ENCODE peak calls at places on chromosome 14, in eight cellular contexts. P is fibroblast of lung, L is cardiac fibroblast, V is dorsolateral prefrontal cortex, R is uterus, W is kidney, F is left ventricle myocardium inferior, N is Peyer's patch. O is an unnamed sample.

GRCh38 chr14:78863143-78863542 is 693.0 kb downstream of the NRXN3 start:
- DNase-seq in N (no peak), P (peak), W (no peak), V (no peak), F (no peak), L (peak), R (no peak), O (no peak)

GRCh38 chr14:89339158-89339557 is 77.9 kb downstream of the FOXN3 start:
- DNase-seq in V (no peak), N (no peak), F (no peak), W (no peak), P (no peak), R (no peak), L (no peak), O (no peak)

GRCh38 chr14:50744242-50744641 is 76.1 kb upstream of the SAV1 start:
- DNase-seq in V (no peak), L (no peak), F (no peak), W (no peak), R (no peak), P (no peak), N (no peak), O (no peak)

GRCh38 chr14:50052517-50052916 is 63.9 kb downstream of the VCPKMT start:
- DNase-seq in L (no peak), R (no peak), F (no peak), P (no peak), W (peak), N (no peak), V (no peak), O (no peak)

GRCh38 chr14:68412505-68413496 is 380.1 kb downstream of the ZFP36L1 start:
- DNase-seq in L (no peak), F (no peak), R (no peak), W (no peak), P (peak), V (no peak), N (no peak), O (no peak)

GRCh38 chr14:70027785-70028428 is 148.7 kb downstream of the SMOC1 start:
- DNase-seq in W (peak), R (peak), F (peak), P (peak), N (peak), V (peak), L (peak), O (peak)

GRCh38 chr14:57254884-57255283 is 13.8 kb downstream of the EXOC5 start:
- DNase-seq in W (no peak), F (no peak), V (no peak), R (no peak), N (no peak), L (no peak), P (no peak), O (no peak)

GRCh38 chr14:102537981-102538597 is 28.5 kb upstream of the ANKRD9 start:
- DNase-seq in P (no peak), W (no peak), L (no peak), F (no peak), N (no peak), V (no peak), R (no peak), O (no peak)

GRCh38 chr14:86462193-86462592 is 932.2 kb downstream of the FLRT2 start:
- DNase-seq in W (no peak), V (no peak), R (no peak), L (peak), P (peak), N (no peak), F (no peak), O (no peak)

GRCh38 chr14:22266141-22266442 is 322.9 kb downstream of the DAD1 start:
- DNase-seq in V (no peak), F (no peak), L (no peak), W (no peak), N (no peak), R (no peak), P (peak), O (no peak)

GRCh38 chr14:93994919-93995682 is 2.0 kb upstream of the CCDC197 start:
- DNase-seq in L (peak), P (peak), N (no peak), V (peak), W (no peak), F (peak), R (peak), O (peak)

GRCh38 chr14:51319181-51319597 is 79.1 kb downstream of the TMX1 start:
- DNase-seq in L (no peak), P (peak), F (no peak), N (no peak), W (no peak), V (no peak), R (no peak), O (no peak)

GRCh38 chr14:70036665-70037064 is 152.1 kb downstream of the SLC8A3 start:
- DNase-seq in W (no peak), R (no peak), F (no peak), L (no peak), P (no peak), N (no peak), V (no peak), O (no peak)

GRCh38 chr14:85175556-85175955 is 354.4 kb upstream of the FLRT2 start:
- DNase-seq in L (peak), R (no peak), F (no peak), V (no peak), W (no peak), N (no peak), P (peak), O (no peak)

GRCh38 chr14:64501326-64502171 is 2.1 kb downstream of the ZBTB25 start:
- DNase-seq in R (peak), V (no peak), P (peak), F (peak), L (peak), W (peak), N (peak), O (peak)

GRCh38 chr14:103625361-103626095 is 3.5 kb upstream of the KLC1 start:
- DNase-seq in L (no peak), R (no peak), N (peak), V (no peak), F (no peak), P (no peak), W (no peak), O (no peak)

GRCh38 chr14:91229743-91230200 is 14.7 kb downstream of the GPR68 start:
- DNase-seq in P (peak), V (no peak), F (no peak), R (no peak), L (no peak), W (no peak), N (peak), O (no peak)

GRCh38 chr14:103512701-103513611 is 9.7 kb downstream of the CKB start:
- DNase-seq in N (peak), F (peak), V (peak), W (peak), L (peak), R (peak), P (peak), O (peak)

GRCh38 chr14:76464856-76465255 is 88.9 kb downstream of the ESRRB start:
- DNase-seq in N (no peak), R (no peak), L (no peak), V (no peak), P (no peak), W (no peak), F (no peak), O (no peak)

GRCh38 chr14:54348001-54348611 is 48.7 kb upstream of the CDKN3 start:
- DNase-seq in V (no peak), R (no peak), L (peak), P (no peak), F (no peak), W (no peak), N (no peak), O (no peak)

GRCh38 chr14:51211149-51211548 is 28.9 kb upstream of the TMX1 start:
- DNase-seq in L (peak), R (no peak), F (no peak), P (peak), W (no peak), V (no peak), N (no peak), O (no peak)

GRCh38 chr14:50318031-50318626 is 6.0 kb downstream of the DMAC2L start:
- DNase-seq in R (no peak), N (no peak), F (no peak), L (peak), W (no peak), P (peak), V (no peak), O (no peak)

GRCh38 chr14:84025258-84026012 is 1504.5 kb upstream of the FLRT2 start:
- DNase-seq in L (peak), P (no peak), R (no peak), N (no peak), F (peak), W (no peak), V (no peak), O (peak)

GRCh38 chr14:99229654-99230215 is 42.3 kb downstream of the BCL11B start:
- DNase-seq in W (no peak), R (no peak), P (peak), F (no peak), V (no peak), N (peak), L (no peak), O (no peak)

GRCh38 chr14:58390830-58391229 is 4.9 kb upstream of the TOMM20L start:
- DNase-seq in V (no peak), N (no peak), L (no peak), P (no peak), R (no peak), W (no peak), F (no peak), O (no peak)

GRCh38 chr14:58398895-58399294 is 3.2 kb downstream of the TOMM20L start:
- DNase-seq in P (no peak), F (no peak), L (no peak), R (no peak), V (no peak), N (no peak), W (no peak), O (no peak)

GRCh38 chr14:58398495-58398894 is 2.8 kb downstream of the TOMM20L start:
- DNase-seq in F (no peak), W (no peak), P (no peak), N (no peak), L (no peak), V (no peak), R (no peak), O (no peak)

GRCh38 chr14:58395815-58396626 is at the start of gene TOMM20L:
- DNase-seq in N (peak), W (peak), V (peak), R (peak), P (peak), L (peak), F (peak), O (peak)

DNA sequence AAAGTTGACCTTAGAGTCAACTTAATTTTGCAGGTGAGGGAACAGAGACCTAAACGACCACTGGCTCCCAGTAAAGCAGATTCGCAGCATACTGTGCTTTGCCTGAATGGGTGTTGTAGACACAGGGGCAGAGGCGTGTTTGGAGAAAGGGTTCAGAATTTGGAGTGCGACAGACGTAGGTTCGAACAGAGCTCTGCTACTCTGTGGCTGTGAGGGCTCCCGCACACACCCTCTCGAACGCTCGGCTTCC is 240 bp upstream of the TOMM20L start:
- DNase-seq in P (no peak), R (no peak), F (no peak), V (no peak), L (no peak), N (no peak), W (no peak), O (no peak)
- H3K4me3 ChIP-seq in P (peak), R (peak), F (peak), V (peak), L (peak), N (peak), W (peak), O (peak)

GRCh38 chr14:65966188-65966587 is 520.0 kb upstream of the CCDC196 start:
- DNase-seq in F (no peak), P (no peak), L (no peak), W (no peak), V (no peak), N (no peak), R (no peak), O (no peak)
- TF ChIP-seq CTCF in F (no peak), P (no peak), L (no peak), W (no peak), V (no peak), N (no peak), R (no peak), O (no peak)

GRCh38 chr14:74875204-74875603 is 741 bp downstream of the PROX2 start:
- DNase-seq in L (no peak), R (no peak), W (no peak), F (no peak), P (no peak), V (no peak), N (no peak), O (no peak)

GRCh38 chr14:74881425-74882102 is at the start of gene DLST:
- DNase-seq in V (peak), N (peak), F (peak), P (peak), L (peak), R (peak), W (peak), O (peak)

GRCh38 chr14:74882103-74882920 is 596 bp downstream of the DLST start:
- DNase-seq in L (peak), R (no peak), N (peak), F (peak), P (peak), V (peak), W (no peak), O (peak)

GRCh38 chr14:74875941-74876913 is at the start of gene PROX2:
- DNase-seq in N (peak), R (no peak), V (no peak), W (no peak), L (no peak), F (no peak), P (no peak), O (peak)

DNA sequence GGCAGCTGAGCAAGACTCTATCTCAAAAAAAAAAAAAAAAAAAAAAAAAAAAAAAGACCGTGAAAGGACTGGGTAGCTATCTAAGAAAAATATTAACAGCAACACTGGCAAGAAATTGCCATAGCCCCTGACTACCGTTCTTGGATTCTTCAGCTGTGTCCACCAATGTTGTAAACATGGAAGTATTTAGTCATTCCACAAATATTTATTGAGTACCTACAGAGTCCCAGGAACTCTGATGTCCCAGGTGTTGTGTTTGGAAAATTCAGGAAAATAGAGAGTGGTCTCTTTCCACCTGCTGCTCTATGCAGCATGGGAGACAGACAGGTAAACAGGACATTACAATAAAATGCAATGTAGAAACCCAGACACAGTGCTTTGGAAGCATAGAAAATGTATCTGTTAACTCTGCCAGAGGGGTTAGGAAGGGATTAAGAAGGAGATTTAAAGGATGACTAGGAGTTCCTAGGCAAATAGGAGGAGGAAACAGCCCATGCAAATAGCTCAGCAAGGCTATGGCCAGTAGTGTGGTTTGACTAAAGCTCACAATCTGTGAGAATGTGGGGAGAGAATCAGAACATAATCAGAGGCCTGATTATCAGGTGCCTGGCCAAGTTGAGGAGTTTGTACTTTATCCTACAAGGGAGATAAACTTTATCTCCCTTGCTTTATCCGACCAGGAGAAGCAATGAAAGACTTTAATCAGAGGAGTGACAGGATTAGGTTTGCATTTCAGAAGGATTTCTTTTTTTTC is 2.1 kb upstream of the DLST start:
- DNase-seq in R (no peak), P (no peak), W (no peak), V (no peak), L (no peak), F (no peak), N (no peak), O (no peak)
- H3K4me3 ChIP-seq in R (no peak), P (no peak), W (no peak), V (no peak), L (no peak), F (no peak), N (no peak), O (no peak)

GRCh38 chr14:95320076-95320895 is 578 bp upstream of the CLMN start:
- DNase-seq in P (no peak), V (no peak), W (peak), L (no peak), R (peak), F (peak), N (no peak), O (no peak)
- TF ChIP-seq CTCF in P (no peak), V (no peak), W (no peak), L (no peak), R (no peak), F (no peak), N (no peak), O (no peak)